ENCODE peak calls at places on chromosomes 6 and 20, in ten cellular contexts. P is breast epithelium, K is C1 segment of cervical spinal cord, C is anterior cingulate cortex, R is H9, U is globus pallidus, Z is lung microvascular endothelial cell, T is HT-29, L is cardiac muscle cell, Q is NCI-H2081. X is an unnamed sample.

GRCh38 chr6:117264487-117265424 is 602 bp upstream of the VGLL2 start:
- DNase-seq in P (no peak), K (no peak), C (no peak), R (peak), U (no peak), Z (no peak), T (no peak), L (no peak), Q (no peak), X (no peak)

GRCh38 chr6:167005350-167006159 is 6.4 kb downstream of the CEP43 start:
- DNase-seq in P (no peak), K (no peak), C (no peak), R (no peak), U (no peak), Z (no peak), T (no peak), L (peak), Q (no peak), X (no peak)

GRCh38 chr6:111938710-111939109 is 65.5 kb upstream of the FYN start:
- DNase-seq in P (no peak), K (no peak), C (no peak), R (no peak), U (no peak), Z (peak), T (no peak), L (no peak), Q (no peak), X (no peak)

GRCh38 chr6:84635081-84635745 is 129.2 kb downstream of the TBX18 start:
- DNase-seq in P (no peak), K (no peak), C (no peak), R (no peak), U (no peak), Z (no peak), T (no peak), L (peak), Q (no peak), X (no peak)

GRCh38 chr6:128723667-128724066 is 159.3 kb upstream of the LAMA2 start:
- DNase-seq in P (no peak), K (no peak), C (no peak), R (no peak), U (no peak), Z (peak), T (no peak), L (no peak), Q (no peak), X (no peak)

GRCh38 chr6:31728767-31729514 is at the start of gene DDAH2:
- DNase-seq in P (no peak), K (no peak), C (no peak), R (no peak), U (no peak), Z (no peak), T (no peak), L (no peak), Q (no peak), X (no peak)

GRCh38 chr6:1771324-1771723 is 161.6 kb downstream of the FOXC1 start:
- DNase-seq in P (no peak), K (no peak), C (no peak), R (no peak), U (no peak), Z (peak), T (peak), L (no peak), Q (peak), X (peak)

GRCh38 chr6:111600588-111601440 is 4.9 kb downstream of the TRAF3IP2 start:
- DNase-seq in P (no peak), K (no peak), C (no peak), R (no peak), U (no peak), Z (peak), T (no peak), L (no peak), Q (no peak), X (no peak)

GRCh38 chr6:150028799-150029198 is 3.5 kb upstream of the RAET1L start:
- DNase-seq in P (no peak), K (no peak), C (no peak), R (no peak), U (no peak), Z (no peak), T (no peak), L (no peak), Q (no peak), X (no peak)

GRCh38 chr6:153956807-153957206 is 82.2 kb upstream of the OPRM1 start:
- DNase-seq in P (no peak), K (no peak), C (no peak), R (no peak), U (no peak), Z (no peak), T (no peak), L (no peak), Q (no peak), X (no peak)

GRCh38 chr6:164753517-164753916 is 555.9 kb downstream of the C6orf118 start:
- DNase-seq in P (no peak), K (no peak), C (no peak), R (no peak), U (no peak), Z (no peak), T (no peak), L (no peak), Q (no peak), X (no peak)

GRCh38 chr6:75673885-75674284 is 72.2 kb downstream of the SENP6 start:
- DNase-seq in P (no peak), K (no peak), C (no peak), R (no peak), U (no peak), Z (no peak), T (no peak), L (no peak), Q (no peak), X (no peak)

GRCh38 chr6:107026965-107027364 is 1.0 kb upstream of the MTRES1 start:
- DNase-seq in P (no peak), K (no peak), C (no peak), R (no peak), U (no peak), Z (no peak), T (no peak), L (no peak), Q (no peak), X (no peak)

GRCh38 chr6:41367700-41368099 is 32.3 kb downstream of the NCR2 start:
- DNase-seq in P (no peak), K (no peak), C (no peak), R (peak), U (peak), Z (peak), T (peak), L (peak), Q (peak), X (no peak)

GRCh38 chr20:57072184-57072583 is 194.3 kb downstream of the BMP7 start:
- DNase-seq in P (no peak), K (no peak), C (no peak), R (no peak), U (no peak), Z (no peak), T (no peak), L (no peak), Q (no peak), X (no peak)